ENCODE peak calls at places on chromosomes 6 and 20, in five cellular contexts. One of them, this sample, is unnamed.

GRCh38 chr20:61730631-61731362 is 334.9 kb downstream of the TAF4 start:
- DNase-seq in AG04450: no peak
- DNase-seq in CD4-positive, alpha-beta T cell: no peak
- DNase-seq in choroid plexus epithelial cell: no peak
- DNase-seq in CD8-positive, alpha-beta T cell: no peak
- DNase-seq in this sample: no peak

GRCh38 chr6:104402572-104402971 is 457.1 kb downstream of the HACE1 start:
- DNase-seq in CD8-positive, alpha-beta T cell: no peak
- DNase-seq in AG04450: no peak
- DNase-seq in choroid plexus epithelial cell: no peak
- DNase-seq in CD4-positive, alpha-beta T cell: no peak
- DNase-seq in this sample: no peak

GRCh38 chr6:15734118-15734897 is 71.5 kb upstream of the DTNBP1 start:
- DNase-seq in choroid plexus epithelial cell: no peak
- DNase-seq in AG04450: no peak
- DNase-seq in CD8-positive, alpha-beta T cell: no peak
- DNase-seq in CD4-positive, alpha-beta T cell: no peak
- DNase-seq in this sample: no peak

GRCh38 chr6:15551262-15551661 is 111.6 kb downstream of the DTNBP1 start:
- DNase-seq in CD8-positive, alpha-beta T cell: no peak
- DNase-seq in CD4-positive, alpha-beta T cell: no peak
- DNase-seq in choroid plexus epithelial cell: no peak
- DNase-seq in AG04450: no peak
- DNase-seq in this sample: no peak

GRCh38 chr20:10171864-10172751 is 46.5 kb upstream of the SNAP25 start:
- DNase-seq in choroid plexus epithelial cell: peak
- DNase-seq in AG04450: no peak
- DNase-seq in CD4-positive, alpha-beta T cell: no peak
- DNase-seq in CD8-positive, alpha-beta T cell: no peak
- DNase-seq in this sample: no peak

GRCh38 chr6:84003140-84003539 is 30.4 kb upstream of the MRAP2 start:
- DNase-seq in AG04450: no peak
- DNase-seq in CD4-positive, alpha-beta T cell: no peak
- DNase-seq in CD8-positive, alpha-beta T cell: no peak
- DNase-seq in choroid plexus epithelial cell: no peak
- DNase-seq in this sample: no peak

GRCh38 chr20:35303735-35304431 is 11.7 kb upstream of the FAM83C start:
- DNase-seq in CD4-positive, alpha-beta T cell: peak
- DNase-seq in CD8-positive, alpha-beta T cell: peak
- DNase-seq in AG04450: no peak
- DNase-seq in choroid plexus epithelial cell: peak
- DNase-seq in this sample: peak

GRCh38 chr6:140546640-140547039 is 1172.2 kb upstream of the CITED2 start:
- DNase-seq in AG04450: no peak
- DNase-seq in CD4-positive, alpha-beta T cell: no peak
- DNase-seq in choroid plexus epithelial cell: peak
- DNase-seq in CD8-positive, alpha-beta T cell: no peak
- DNase-seq in this sample: no peak

GRCh38 chr6:100774681-100775080 is 106.4 kb downstream of the ASCC3 start:
- DNase-seq in CD4-positive, alpha-beta T cell: no peak
- DNase-seq in CD8-positive, alpha-beta T cell: no peak
- DNase-seq in AG04450: peak
- DNase-seq in choroid plexus epithelial cell: peak
- DNase-seq in this sample: no peak

GRCh38 chr6:170116643-170117042 is 174.2 kb downstream of the DLL1 start:
- DNase-seq in choroid plexus epithelial cell: no peak
- DNase-seq in CD8-positive, alpha-beta T cell: no peak
- DNase-seq in CD4-positive, alpha-beta T cell: no peak
- DNase-seq in AG04450: no peak
- DNase-seq in this sample: no peak

GRCh38 chr6:111936718-111937117 is 63.5 kb upstream of the FYN start:
- DNase-seq in CD4-positive, alpha-beta T cell: no peak
- DNase-seq in AG04450: no peak
- DNase-seq in CD8-positive, alpha-beta T cell: no peak
- DNase-seq in choroid plexus epithelial cell: no peak
- DNase-seq in this sample: no peak

GRCh38 chr20:51801220-51801991 is 915 bp downstream of the SALL4 start:
- DNase-seq in choroid plexus epithelial cell: no peak
- DNase-seq in CD8-positive, alpha-beta T cell: no peak
- DNase-seq in CD4-positive, alpha-beta T cell: no peak
- DNase-seq in AG04450: no peak
- DNase-seq in this sample: no peak

GRCh38 chr6:141464490-141464889 is 668.2 kb upstream of the GJE1 start:
- DNase-seq in choroid plexus epithelial cell: peak
- DNase-seq in CD8-positive, alpha-beta T cell: no peak
- DNase-seq in CD4-positive, alpha-beta T cell: no peak
- DNase-seq in AG04450: no peak
- DNase-seq in this sample: no peak

GRCh38 chr20:19934792-19935491 is 82.2 kb upstream of the NAA20 start:
- DNase-seq in AG04450: no peak
- DNase-seq in CD4-positive, alpha-beta T cell: no peak
- DNase-seq in CD8-positive, alpha-beta T cell: no peak
- DNase-seq in choroid plexus epithelial cell: no peak
- DNase-seq in this sample: peak

GRCh38 chr6:157558487-157559200 is 177.7 kb downstream of the ZDHHC14 start:
- DNase-seq in CD4-positive, alpha-beta T cell: no peak
- DNase-seq in AG04450: no peak
- DNase-seq in choroid plexus epithelial cell: no peak
- DNase-seq in CD8-positive, alpha-beta T cell: no peak
- DNase-seq in this sample: no peak

GRCh38 chr20:41617059-41617921 is 887 bp downstream of the CHD6 start:
- DNase-seq in choroid plexus epithelial cell: peak
- DNase-seq in CD4-positive, alpha-beta T cell: peak
- DNase-seq in CD8-positive, alpha-beta T cell: peak
- DNase-seq in AG04450: no peak
- DNase-seq in this sample: peak

GRCh38 chr6:37862992-37863391 is 43.5 kb downstream of the ZFAND3 start:
- DNase-seq in choroid plexus epithelial cell: no peak
- DNase-seq in CD8-positive, alpha-beta T cell: no peak
- DNase-seq in CD4-positive, alpha-beta T cell: no peak
- DNase-seq in AG04450: no peak
- DNase-seq in this sample: no peak

GRCh38 chr20:46083531-46084061 is 6.2 kb downstream of the NCOA5 start:
- DNase-seq in CD4-positive, alpha-beta T cell: no peak
- DNase-seq in AG04450: no peak
- DNase-seq in choroid plexus epithelial cell: no peak
- DNase-seq in CD8-positive, alpha-beta T cell: no peak
- DNase-seq in this sample: no peak

GRCh38 chr6:7080311-7080710 is 27.4 kb upstream of the RREB1 start:
- DNase-seq in AG04450: no peak
- DNase-seq in CD8-positive, alpha-beta T cell: no peak
- DNase-seq in CD4-positive, alpha-beta T cell: no peak
- DNase-seq in choroid plexus epithelial cell: no peak
- DNase-seq in this sample: no peak

GRCh38 chr6:159249752-159250151 is 80.6 kb downstream of the FNDC1 start:
- DNase-seq in AG04450: no peak
- DNase-seq in CD8-positive, alpha-beta T cell: no peak
- DNase-seq in choroid plexus epithelial cell: no peak
- DNase-seq in CD4-positive, alpha-beta T cell: no peak
- DNase-seq in this sample: no peak

GRCh38 chr6:25010166-25010565 is 74.4 kb upstream of the RIPOR2 start:
- DNase-seq in CD4-positive, alpha-beta T cell: no peak
- DNase-seq in choroid plexus epithelial cell: peak
- DNase-seq in AG04450: no peak
- DNase-seq in CD8-positive, alpha-beta T cell: no peak
- DNase-seq in this sample: no peak

GRCh38 chr6:139522471-139523220 is 148.2 kb upstream of the CITED2 start:
- DNase-seq in CD4-positive, alpha-beta T cell: no peak
- DNase-seq in AG04450: no peak
- DNase-seq in CD8-positive, alpha-beta T cell: no peak
- DNase-seq in choroid plexus epithelial cell: no peak
- DNase-seq in this sample: no peak

GRCh38 chr20:32743237-32744112 is at the start of gene COMMD7:
- DNase-seq in choroid plexus epithelial cell: peak
- DNase-seq in AG04450: no peak
- DNase-seq in CD4-positive, alpha-beta T cell: peak
- DNase-seq in CD8-positive, alpha-beta T cell: peak
- DNase-seq in this sample: peak

GRCh38 chr6:44198684-44199083 is 18.0 kb upstream of the MYMX start:
- DNase-seq in choroid plexus epithelial cell: no peak
- DNase-seq in AG04450: no peak
- DNase-seq in CD4-positive, alpha-beta T cell: no peak
- DNase-seq in CD8-positive, alpha-beta T cell: no peak
- DNase-seq in this sample: no peak

GRCh38 chr6:121505284-121505683 is 69.8 kb downstream of the GJA1 start:
- DNase-seq in AG04450: no peak
- DNase-seq in CD4-positive, alpha-beta T cell: no peak
- DNase-seq in choroid plexus epithelial cell: no peak
- DNase-seq in CD8-positive, alpha-beta T cell: no peak
- DNase-seq in this sample: no peak

DNA sequence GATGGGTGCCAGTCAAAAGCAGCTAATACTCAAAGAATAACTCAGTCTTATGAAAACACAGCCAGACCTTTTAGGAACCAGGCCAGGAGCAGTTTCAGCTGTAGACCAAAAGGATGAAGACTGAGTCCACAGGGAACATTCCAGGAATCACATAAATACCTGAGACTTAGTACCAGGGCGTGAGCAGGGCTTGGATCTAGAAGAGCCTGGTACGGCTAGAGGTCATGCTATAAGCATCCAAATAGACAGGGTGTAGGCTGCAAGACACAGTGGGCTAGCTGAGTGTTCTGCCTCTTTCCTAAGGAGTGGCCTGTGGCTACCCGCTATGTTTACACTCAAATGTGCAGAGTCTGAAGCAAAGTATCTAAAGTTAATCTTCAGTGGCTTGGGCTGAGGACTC is 29.5 kb upstream of the LRRC1 start:
- DNase-seq in CD8-positive, alpha-beta T cell: no peak
- DNase-seq in choroid plexus epithelial cell: peak
- DNase-seq in AG04450: no peak
- DNase-seq in CD4-positive, alpha-beta T cell: no peak
- DNase-seq in this sample: no peak
- TF ChIP-seq CTCF in CD8-positive, alpha-beta T cell: no peak
- TF ChIP-seq CTCF in choroid plexus epithelial cell: no peak
- TF ChIP-seq CTCF in AG04450: no peak
- TF ChIP-seq CTCF in CD4-positive, alpha-beta T cell: no peak
- TF ChIP-seq CTCF in this sample: no peak

GRCh38 chr6:53369051-53369450 is 20.3 kb upstream of the ELOVL5 start:
- DNase-seq in CD8-positive, alpha-beta T cell: no peak
- DNase-seq in CD4-positive, alpha-beta T cell: no peak
- DNase-seq in AG04450: no peak
- DNase-seq in choroid plexus epithelial cell: no peak
- DNase-seq in this sample: no peak
- TF ChIP-seq CTCF in CD8-positive, alpha-beta T cell: peak
- TF ChIP-seq CTCF in CD4-positive, alpha-beta T cell: no peak
- TF ChIP-seq CTCF in AG04450: no peak
- TF ChIP-seq CTCF in choroid plexus epithelial cell: no peak
- TF ChIP-seq CTCF in this sample: no peak

GRCh38 chr6:16783485-16783884 is 22.2 kb upstream of the ATXN1 start:
- DNase-seq in CD8-positive, alpha-beta T cell: no peak
- DNase-seq in AG04450: no peak
- DNase-seq in CD4-positive, alpha-beta T cell: no peak
- DNase-seq in choroid plexus epithelial cell: no peak
- DNase-seq in this sample: no peak

GRCh38 chr6:16781348-16782169 is 20.3 kb upstream of the ATXN1 start:
- DNase-seq in CD8-positive, alpha-beta T cell: no peak
- DNase-seq in choroid plexus epithelial cell: peak
- DNase-seq in AG04450: no peak
- DNase-seq in CD4-positive, alpha-beta T cell: no peak
- DNase-seq in this sample: no peak

GRCh38 chr6:16785496-16785895 is 24.2 kb upstream of the ATXN1 start:
- DNase-seq in CD8-positive, alpha-beta T cell: no peak
- DNase-seq in CD4-positive, alpha-beta T cell: no peak
- DNase-seq in choroid plexus epithelial cell: no peak
- DNase-seq in AG04450: no peak
- DNase-seq in this sample: no peak

GRCh38 chr6:16783952-16784351 is 22.7 kb upstream of the ATXN1 start:
- DNase-seq in CD4-positive, alpha-beta T cell: no peak
- DNase-seq in AG04450: no peak
- DNase-seq in choroid plexus epithelial cell: no peak
- DNase-seq in CD8-positive, alpha-beta T cell: no peak
- DNase-seq in this sample: no peak

DNA sequence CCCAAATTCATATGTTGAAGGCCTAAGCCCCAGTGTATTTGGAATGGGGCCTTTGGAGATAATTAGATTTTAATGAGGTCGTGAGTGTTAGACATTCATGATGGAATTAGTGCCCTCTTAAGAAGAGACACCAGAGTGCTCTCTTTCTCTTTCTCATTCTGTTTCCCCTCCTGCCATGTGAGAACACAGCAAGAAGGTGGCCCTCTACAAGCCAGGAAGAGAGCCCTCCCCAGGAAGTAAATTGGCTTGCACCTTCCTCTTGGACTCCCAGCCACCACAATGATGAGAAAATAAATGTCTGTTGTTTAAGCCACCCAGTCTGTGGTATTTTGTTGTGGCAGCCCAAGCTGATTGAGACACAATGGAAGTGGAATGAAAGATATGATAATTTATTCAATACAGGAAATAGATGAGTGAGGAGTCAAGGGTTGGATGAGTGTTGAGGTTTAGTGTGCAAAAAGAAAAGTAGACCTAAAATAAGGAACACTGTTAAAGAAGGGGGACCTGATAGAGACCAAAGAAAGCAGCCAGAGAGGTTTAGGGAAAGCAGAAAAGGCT is 25.9 kb upstream of the ATXN1 start:
- DNase-seq in CD4-positive, alpha-beta T cell: no peak
- DNase-seq in CD8-positive, alpha-beta T cell: no peak
- DNase-seq in AG04450: no peak
- DNase-seq in choroid plexus epithelial cell: no peak
- DNase-seq in this sample: no peak
- TF ChIP-seq CTCF in CD4-positive, alpha-beta T cell: no peak
- TF ChIP-seq CTCF in CD8-positive, alpha-beta T cell: no peak
- TF ChIP-seq CTCF in AG04450: no peak
- TF ChIP-seq CTCF in choroid plexus epithelial cell: no peak
- TF ChIP-seq CTCF in this sample: no peak

GRCh38 chr6:36138667-36139066 is 8.4 kb downstream of the MAPK13 start:
- DNase-seq in CD4-positive, alpha-beta T cell: no peak
- DNase-seq in choroid plexus epithelial cell: no peak
- DNase-seq in AG04450: no peak
- DNase-seq in CD8-positive, alpha-beta T cell: no peak
- DNase-seq in this sample: no peak

GRCh38 chr6:36141091-36141490 is 10.8 kb downstream of the MAPK13 start:
- DNase-seq in CD4-positive, alpha-beta T cell: no peak
- DNase-seq in AG04450: no peak
- DNase-seq in CD8-positive, alpha-beta T cell: no peak
- DNase-seq in choroid plexus epithelial cell: no peak
- DNase-seq in this sample: no peak

GRCh38 chr6:36139991-36140710 is 9.8 kb downstream of the MAPK13 start:
- DNase-seq in AG04450: no peak
- DNase-seq in CD4-positive, alpha-beta T cell: no peak
- DNase-seq in choroid plexus epithelial cell: no peak
- DNase-seq in CD8-positive, alpha-beta T cell: no peak
- DNase-seq in this sample: no peak

GRCh38 chr6:36141961-36142360 is 11.6 kb downstream of the MAPK13 start:
- DNase-seq in CD8-positive, alpha-beta T cell: no peak
- DNase-seq in CD4-positive, alpha-beta T cell: no peak
- DNase-seq in AG04450: no peak
- DNase-seq in choroid plexus epithelial cell: no peak
- DNase-seq in this sample: no peak

DNA sequence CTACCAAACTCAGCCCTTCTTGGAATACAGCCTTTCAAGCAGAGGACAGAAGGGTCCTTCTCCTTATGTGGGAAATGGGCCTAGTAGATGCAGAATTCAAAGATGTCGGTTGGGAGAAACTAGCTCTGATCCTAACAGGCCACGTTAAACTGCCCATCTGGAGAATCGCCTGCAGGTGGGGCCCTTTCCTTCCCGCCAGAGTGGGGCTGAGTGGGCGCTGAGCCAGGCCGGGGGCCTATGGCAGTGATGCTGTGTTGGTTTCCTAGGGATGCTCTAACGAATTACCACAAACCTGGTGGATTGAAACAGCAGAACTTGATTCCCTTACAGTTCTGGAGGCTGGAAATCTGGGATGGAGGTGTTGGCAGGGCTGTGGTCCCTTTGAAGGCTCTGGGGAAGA is 9.1 kb downstream of the MAPK13 start:
- DNase-seq in AG04450: no peak
- DNase-seq in CD4-positive, alpha-beta T cell: no peak
- DNase-seq in choroid plexus epithelial cell: peak
- DNase-seq in CD8-positive, alpha-beta T cell: no peak
- DNase-seq in this sample: no peak
- TF ChIP-seq CTCF in AG04450: peak
- TF ChIP-seq CTCF in CD4-positive, alpha-beta T cell: no peak
- TF ChIP-seq CTCF in choroid plexus epithelial cell: peak
- TF ChIP-seq CTCF in CD8-positive, alpha-beta T cell: no peak
- TF ChIP-seq CTCF in this sample: no peak

This sample was measured in activated B cell treated with CpG ODN at 0.5 μM for 24 hours.